ENCODE peak calls at places on chromosomes 13 and 19, in five cellular contexts. One of them, this sample, is unnamed.
A peak's percentile ranks its signal among the peaks of the same experiment; 100 is the strongest.

GRCh38 chr19:44003461-44004134 is 841 bp downstream of the ZNF230 start:
- DNase-seq in uterus: no peak
- DNase-seq in GM06990: peak; percentile 44
- DNase-seq in GM12864: no peak
- DNase-seq in upper lobe of right lung: peak; percentile 57
- DNase-seq in this sample: no peak

GRCh38 chr19:47225746-47226425 is 5.1 kb downstream of the BBC3 start:
- DNase-seq in uterus: peak; percentile 92
- DNase-seq in GM06990: peak; percentile 95
- DNase-seq in GM12864: no peak
- DNase-seq in upper lobe of right lung: peak; percentile 94
- DNase-seq in this sample: peak; percentile 95

GRCh38 chr19:28419312-28419711 is 793.6 kb downstream of the UQCRFS1 start:
- DNase-seq in uterus: no peak
- DNase-seq in GM06990: no peak
- DNase-seq in GM12864: no peak
- DNase-seq in upper lobe of right lung: no peak
- DNase-seq in this sample: no peak

GRCh38 chr13:66222127-66222526 is 1008.0 kb downstream of the PCDH9 start:
- DNase-seq in uterus: no peak
- DNase-seq in GM06990: no peak
- DNase-seq in GM12864: no peak
- DNase-seq in upper lobe of right lung: no peak
- DNase-seq in this sample: no peak

GRCh38 chr13:98285317-98285716 is 108.2 kb upstream of the RNF113B start:
- DNase-seq in uterus: no peak
- DNase-seq in GM06990: no peak
- DNase-seq in GM12864: no peak
- DNase-seq in upper lobe of right lung: no peak
- DNase-seq in this sample: no peak

GRCh38 chr13:42526276-42526675 is 47.7 kb upstream of the TNFSF11 start:
- DNase-seq in uterus: no peak
- DNase-seq in GM06990: no peak
- DNase-seq in GM12864: no peak
- DNase-seq in upper lobe of right lung: no peak
- DNase-seq in this sample: no peak

GRCh38 chr19:5481957-5482356 is 26.7 kb downstream of the ZNRF4 start:
- DNase-seq in uterus: no peak
- DNase-seq in GM06990: no peak
- DNase-seq in GM12864: no peak
- DNase-seq in upper lobe of right lung: no peak
- DNase-seq in this sample: no peak

GRCh38 chr13:29849731-29850212 is 645 bp downstream of the UBL3 start:
- DNase-seq in uterus: peak; percentile 58
- DNase-seq in GM06990: peak; percentile 76
- DNase-seq in GM12864: no peak
- DNase-seq in upper lobe of right lung: peak; percentile 86
- DNase-seq in this sample: peak; percentile 48

GRCh38 chr19:38850976-38851621 is 1.3 kb upstream of the HNRNPL start:
- DNase-seq in uterus: peak; percentile 59
- DNase-seq in GM06990: peak; percentile 61
- DNase-seq in GM12864: no peak
- DNase-seq in upper lobe of right lung: peak; percentile 76
- DNase-seq in this sample: peak; percentile 50

GRCh38 chr13:109348514-109349340 is 437.7 kb downstream of the IRS2 start:
- DNase-seq in uterus: no peak
- DNase-seq in GM06990: no peak
- DNase-seq in GM12864: no peak
- DNase-seq in upper lobe of right lung: no peak
- DNase-seq in this sample: no peak

GRCh38 chr19:45245826-45246225 is 619 bp upstream of the EXOC3L2 start:
- DNase-seq in uterus: no peak
- DNase-seq in GM06990: no peak
- DNase-seq in GM12864: no peak
- DNase-seq in upper lobe of right lung: no peak
- DNase-seq in this sample: no peak

GRCh38 chr19:18091217-18091608 is 4.5 kb upstream of the IL12RB1 start:
- DNase-seq in uterus: no peak
- DNase-seq in GM06990: peak; percentile 72
- DNase-seq in GM12864: peak; percentile 69
- DNase-seq in upper lobe of right lung: peak; percentile 87
- DNase-seq in this sample: peak; percentile 54

GRCh38 chr19:39645800-39646411 is 9.8 kb upstream of the LGALS16 start:
- DNase-seq in uterus: no peak
- DNase-seq in GM06990: no peak
- DNase-seq in GM12864: no peak
- DNase-seq in upper lobe of right lung: no peak
- DNase-seq in this sample: no peak

GRCh38 chr13:51625555-51626345 is 41.5 kb downstream of the WDFY2 start:
- DNase-seq in uterus: no peak
- DNase-seq in GM06990: no peak
- DNase-seq in GM12864: no peak
- DNase-seq in upper lobe of right lung: no peak
- DNase-seq in this sample: no peak

GRCh38 chr19:55166530-55167268 is at the start of gene DNAAF3:
- DNase-seq in uterus: peak; percentile 56
- DNase-seq in GM06990: peak; percentile 89
- DNase-seq in GM12864: peak; percentile 73
- DNase-seq in upper lobe of right lung: peak; percentile 96
- DNase-seq in this sample: peak; percentile 45

GRCh38 chr19:18928018-18928805 is 8.7 kb downstream of the DDX49 start:
- DNase-seq in uterus: no peak
- DNase-seq in GM06990: no peak
- DNase-seq in GM12864: no peak
- DNase-seq in upper lobe of right lung: no peak
- DNase-seq in this sample: no peak

GRCh38 chr13:51230473-51231105 is 8.4 kb downstream of the FAM124A start:
- DNase-seq in uterus: peak; percentile 83
- DNase-seq in GM06990: no peak
- DNase-seq in GM12864: no peak
- DNase-seq in upper lobe of right lung: no peak
- DNase-seq in this sample: no peak

GRCh38 chr13:80444240-80445015 is 103.5 kb upstream of the SPRY2 start:
- DNase-seq in uterus: no peak
- DNase-seq in GM06990: no peak
- DNase-seq in GM12864: no peak
- DNase-seq in upper lobe of right lung: no peak
- DNase-seq in this sample: no peak

GRCh38 chr19:45468803-45469131 is 971 bp downstream of the FOSB start:
- DNase-seq in uterus: no peak
- DNase-seq in GM06990: no peak
- DNase-seq in GM12864: no peak
- DNase-seq in upper lobe of right lung: no peak
- DNase-seq in this sample: no peak

GRCh38 chr19:8580710-8581281 is 3.6 kb upstream of the MYO1F start:
- DNase-seq in uterus: peak; percentile 84
- DNase-seq in GM06990: peak; percentile 76
- DNase-seq in GM12864: no peak
- DNase-seq in upper lobe of right lung: peak; percentile 89
- DNase-seq in this sample: peak; percentile 90

GRCh38 chr13:112062047-112062618 is 4.8 kb upstream of the SOX1 start:
- DNase-seq in uterus: no peak
- DNase-seq in GM06990: no peak
- DNase-seq in GM12864: no peak
- DNase-seq in upper lobe of right lung: no peak
- DNase-seq in this sample: no peak

GRCh38 chr13:33590936-33591335 is 227.0 kb upstream of the RFC3 start:
- DNase-seq in uterus: no peak
- DNase-seq in GM06990: no peak
- DNase-seq in GM12864: no peak
- DNase-seq in upper lobe of right lung: no peak
- DNase-seq in this sample: no peak

GRCh38 chr19:29806098-29806866 is 5.5 kb upstream of the CCNE1 start:
- DNase-seq in uterus: no peak
- DNase-seq in GM06990: no peak
- DNase-seq in GM12864: no peak
- DNase-seq in upper lobe of right lung: no peak
- DNase-seq in this sample: no peak

GRCh38 chr13:32409561-32410440 is 18.1 kb downstream of the N4BP2L1 start:
- DNase-seq in uterus: peak; percentile 73
- DNase-seq in GM06990: no peak
- DNase-seq in GM12864: no peak
- DNase-seq in upper lobe of right lung: no peak
- DNase-seq in this sample: no peak

GRCh38 chr13:65901723-65902122 is 1328.4 kb downstream of the PCDH9 start:
- DNase-seq in uterus: no peak
- DNase-seq in GM06990: no peak
- DNase-seq in GM12864: no peak
- DNase-seq in upper lobe of right lung: no peak
- DNase-seq in this sample: no peak

GRCh38 chr13:39415403-39415802 is 187.6 kb downstream of the LHFPL6 start:
- DNase-seq in uterus: peak; percentile 39
- DNase-seq in GM06990: no peak
- DNase-seq in GM12864: no peak
- DNase-seq in upper lobe of right lung: no peak
- DNase-seq in this sample: no peak

GRCh38 chr19:39093761-39094160 is 9.6 kb downstream of the ACP7 start:
- DNase-seq in uterus: no peak
- DNase-seq in GM06990: no peak
- DNase-seq in GM12864: no peak
- DNase-seq in upper lobe of right lung: no peak
- DNase-seq in this sample: no peak

GRCh38 chr19:3851254-3852176 is 17.3 kb downstream of the ZFR2 start:
- DNase-seq in uterus: no peak
- DNase-seq in GM06990: no peak
- DNase-seq in GM12864: no peak
- DNase-seq in upper lobe of right lung: no peak
- DNase-seq in this sample: no peak

GRCh38 chr19:55479045-55479444 is 2.6 kb downstream of the ZNF628 start:
- DNase-seq in uterus: no peak
- DNase-seq in GM06990: no peak
- DNase-seq in GM12864: no peak
- DNase-seq in upper lobe of right lung: no peak
- DNase-seq in this sample: no peak

GRCh38 chr13:52010890-52011689 is at the start of gene ATP7B:
- DNase-seq in uterus: peak; percentile 24
- DNase-seq in GM06990: peak; percentile 20
- DNase-seq in GM12864: no peak
- DNase-seq in upper lobe of right lung: no peak
- DNase-seq in this sample: peak; percentile 23

GRCh38 chr19:23391239-23391638 is 4.0 kb downstream of the ZNF91 start:
- DNase-seq in uterus: no peak
- DNase-seq in GM06990: no peak
- DNase-seq in GM12864: no peak
- DNase-seq in upper lobe of right lung: no peak
- DNase-seq in this sample: no peak

GRCh38 chr19:7197169-7197759 is 97.0 kb downstream of the INSR start:
- DNase-seq in uterus: peak; percentile 94
- DNase-seq in GM06990: peak; percentile 88
- DNase-seq in GM12864: peak; percentile 89
- DNase-seq in upper lobe of right lung: peak; percentile 94
- DNase-seq in this sample: peak; percentile 84

GRCh38 chr19:51034704-51035103 is at the start of gene KLK12:
- DNase-seq in uterus: no peak
- DNase-seq in GM06990: no peak
- DNase-seq in GM12864: no peak
- DNase-seq in upper lobe of right lung: no peak
- DNase-seq in this sample: no peak

GRCh38 chr13:113458218-113459065 is 5.2 kb upstream of the ADPRHL1 start:
- DNase-seq in uterus: peak; percentile 29
- DNase-seq in GM06990: no peak
- DNase-seq in GM12864: no peak
- DNase-seq in upper lobe of right lung: peak; percentile 57
- DNase-seq in this sample: no peak

GRCh38 chr19:14300281-14300680 is 81.0 kb upstream of the ADGRE5 start:
- DNase-seq in uterus: no peak
- DNase-seq in GM06990: no peak
- DNase-seq in GM12864: no peak
- DNase-seq in upper lobe of right lung: no peak
- DNase-seq in this sample: no peak

GRCh38 chr13:94713556-94714182 is 1.3 kb upstream of the SOX21 start:
- DNase-seq in uterus: no peak
- DNase-seq in GM06990: no peak
- DNase-seq in GM12864: no peak
- DNase-seq in upper lobe of right lung: no peak
- DNase-seq in this sample: no peak

GRCh38 chr13:94712287-94712811 is at the start of gene SOX21:
- DNase-seq in uterus: no peak
- DNase-seq in GM06990: peak; percentile 26
- DNase-seq in GM12864: no peak
- DNase-seq in upper lobe of right lung: no peak
- DNase-seq in this sample: no peak

GRCh38 chr13:94710881-94711560 is 1.3 kb downstream of the SOX21 start:
- DNase-seq in uterus: no peak
- DNase-seq in GM06990: no peak
- DNase-seq in GM12864: no peak
- DNase-seq in upper lobe of right lung: peak; percentile 63
- DNase-seq in this sample: no peak

GRCh38 chr13:94711561-94712286 is 621 bp downstream of the SOX21 start:
- DNase-seq in uterus: no peak
- DNase-seq in GM06990: no peak
- DNase-seq in GM12864: no peak
- DNase-seq in upper lobe of right lung: peak; percentile 67
- DNase-seq in this sample: no peak

GRCh38 chr13:94712812-94713555 is 639 bp upstream of the SOX21 start:
- DNase-seq in uterus: no peak
- DNase-seq in GM06990: peak; percentile 41
- DNase-seq in GM12864: no peak
- DNase-seq in upper lobe of right lung: peak; percentile 68
- DNase-seq in this sample: no peak
- TF ChIP-seq CTCF in uterus: no peak
- TF ChIP-seq CTCF in GM06990: no peak
- TF ChIP-seq CTCF in GM12864: no peak
- TF ChIP-seq CTCF in upper lobe of right lung: no peak
- TF ChIP-seq CTCF in this sample: no peak

GRCh38 chr13:23455401-23456185 is 22.1 kb upstream of the SACS start:
- DNase-seq in uterus: no peak
- DNase-seq in GM06990: no peak
- DNase-seq in GM12864: no peak
- DNase-seq in upper lobe of right lung: no peak
- DNase-seq in this sample: no peak
- TF ChIP-seq CTCF in uterus: no peak
- TF ChIP-seq CTCF in GM06990: no peak
- TF ChIP-seq CTCF in GM12864: no peak
- TF ChIP-seq CTCF in upper lobe of right lung: no peak
- TF ChIP-seq CTCF in this sample: no peak

GRCh38 chr19:48836089-48837017 is at the start of gene HSD17B14:
- DNase-seq in uterus: peak; percentile 69
- DNase-seq in GM06990: no peak
- DNase-seq in GM12864: no peak
- DNase-seq in upper lobe of right lung: peak; percentile 75
- DNase-seq in this sample: no peak
- TF ChIP-seq CTCF in uterus: no peak
- TF ChIP-seq CTCF in GM06990: no peak
- TF ChIP-seq CTCF in GM12864: no peak
- TF ChIP-seq CTCF in upper lobe of right lung: peak; percentile 2
- TF ChIP-seq CTCF in this sample: no peak

DNA sequence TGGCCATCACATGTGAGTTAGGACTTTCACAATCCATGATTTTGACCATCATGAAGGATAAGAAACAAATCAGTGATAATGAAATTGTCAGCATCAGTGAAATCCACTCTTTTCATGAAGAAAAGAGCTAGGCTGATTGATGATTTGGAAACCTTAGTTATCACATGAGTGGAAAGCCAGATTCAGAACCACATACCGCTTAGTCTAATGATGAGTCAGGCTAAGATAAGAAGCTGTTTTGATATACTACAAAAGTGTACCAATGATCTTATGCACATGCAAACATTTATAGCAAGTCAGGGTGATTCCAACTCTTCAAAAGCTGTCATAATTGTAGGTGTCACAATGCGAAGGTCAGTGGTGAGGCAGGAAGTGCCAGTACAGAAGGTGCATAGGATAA is 519.3 kb downstream of the GPC6 start:
- DNase-seq in uterus: no peak
- DNase-seq in GM06990: no peak
- DNase-seq in GM12864: no peak
- DNase-seq in upper lobe of right lung: no peak
- DNase-seq in this sample: no peak
- TF ChIP-seq CTCF in uterus: no peak
- TF ChIP-seq CTCF in GM06990: no peak
- TF ChIP-seq CTCF in GM12864: no peak
- TF ChIP-seq CTCF in upper lobe of right lung: no peak
- TF ChIP-seq CTCF in this sample: no peak

This sample was measured in natural killer cell.